ENCODE peak calls at places on chromosomes 1 and 21, in five cellular contexts. V, B, O, S and N are unnamed samples.

GRCh38 chr21:33402011-33402979 is 918 bp upstream of the IFNGR2 start:
- DNase-seq in V (peak), B (peak), O (peak), S (peak), N (peak)

GRCh38 chr1:36203554-36204346 is 20.5 kb upstream of the THRAP3 start:
- DNase-seq in V (peak), B (no peak), O (peak), S (peak), N (no peak)

GRCh38 chr21:31905444-31906400 is 32.9 kb downstream of the HUNK start:
- DNase-seq in V (no peak), B (no peak), O (peak), S (no peak), N (no peak)

GRCh38 chr21:38813143-38813542 is 7.4 kb downstream of the ETS2 start:
- DNase-seq in V (peak), B (no peak), O (no peak), S (no peak), N (no peak)

GRCh38 chr1:12052997-12053686 is 10.0 kb upstream of the TNFRSF8 start:
- DNase-seq in V (no peak), B (no peak), O (no peak), S (no peak), N (no peak)

GRCh38 chr1:193143285-193143684 is 21.5 kb downstream of the CDC73 start:
- DNase-seq in V (no peak), B (no peak), O (peak), S (peak), N (no peak)

GRCh38 chr1:61518670-61519400 is 206.1 kb downstream of the TM2D1 start:
- DNase-seq in V (no peak), B (no peak), O (no peak), S (no peak), N (no peak)

GRCh38 chr1:155978973-155979429 is 654 bp upstream of the ARHGEF2 start:
- DNase-seq in V (no peak), B (no peak), O (peak), S (peak), N (peak)

GRCh38 chr1:232629250-232630046 is 485 bp downstream of the SIPA1L2 start:
- DNase-seq in V (peak), B (no peak), O (no peak), S (peak), N (peak)

GRCh38 chr1:85550784-85551516 is 29.6 kb upstream of the CCN1 start:
- DNase-seq in V (no peak), B (no peak), O (peak), S (peak), N (no peak)

GRCh38 chr1:39960461-39960958 is 5.6 kb downstream of the MFSD2A start:
- DNase-seq in V (no peak), B (no peak), O (no peak), S (no peak), N (no peak)

GRCh38 chr1:224929335-224930237 is at the start of gene DNAH14:
- DNase-seq in V (peak), B (peak), O (peak), S (peak), N (peak)

GRCh38 chr1:209364716-209365115 is 218.8 kb upstream of the CAMK1G start:
- DNase-seq in V (no peak), B (no peak), O (no peak), S (no peak), N (peak)

GRCh38 chr1:233998926-233999325 is 94.5 kb downstream of the SLC35F3 start:
- DNase-seq in V (no peak), B (no peak), O (no peak), S (no peak), N (no peak)

GRCh38 chr1:151720974-151721787 is at the start of gene RIIAD1:
- DNase-seq in V (peak), B (peak), O (no peak), S (peak), N (no peak)

GRCh38 chr1:205535866-205536758 is 31.6 kb downstream of the CDK18 start:
- DNase-seq in V (peak), B (no peak), O (no peak), S (no peak), N (no peak)

GRCh38 chr1:62241357-62242131 is 46.9 kb downstream of the L1TD1 start:
- DNase-seq in V (no peak), B (no peak), O (no peak), S (peak), N (no peak)

GRCh38 chr1:183883629-183884028 is 78.7 kb downstream of the RGL1 start:
- DNase-seq in V (no peak), B (no peak), O (no peak), S (no peak), N (no peak)

GRCh38 chr21:27475363-27475955 is 508.6 kb upstream of the ADAMTS5 start:
- DNase-seq in V (no peak), B (no peak), O (no peak), S (peak), N (no peak)

GRCh38 chr1:79193211-79194079 is 186.9 kb upstream of the ADGRL4 start:
- DNase-seq in V (peak), B (peak), O (peak), S (peak), N (peak)

GRCh38 chr21:38787461-38788274 is 18.1 kb upstream of the ETS2 start:
- DNase-seq in V (peak), B (no peak), O (peak), S (peak), N (peak)

GRCh38 chr1:41314781-41315481 is 46.3 kb upstream of the FOXO6 start:
- DNase-seq in V (no peak), B (no peak), O (peak), S (peak), N (no peak)

GRCh38 chr21:46056450-46056903 is 41.4 kb upstream of the COL6A2 start:
- DNase-seq in V (peak), B (no peak), O (peak), S (peak), N (no peak)

GRCh38 chr1:235918481-235918880 is 51.8 kb upstream of the LYST start:
- DNase-seq in V (no peak), B (no peak), O (no peak), S (no peak), N (no peak)
- H3K27ac ChIP-seq in V (no peak), B (no peak), O (no peak), S (no peak), N (no peak)

DNA sequence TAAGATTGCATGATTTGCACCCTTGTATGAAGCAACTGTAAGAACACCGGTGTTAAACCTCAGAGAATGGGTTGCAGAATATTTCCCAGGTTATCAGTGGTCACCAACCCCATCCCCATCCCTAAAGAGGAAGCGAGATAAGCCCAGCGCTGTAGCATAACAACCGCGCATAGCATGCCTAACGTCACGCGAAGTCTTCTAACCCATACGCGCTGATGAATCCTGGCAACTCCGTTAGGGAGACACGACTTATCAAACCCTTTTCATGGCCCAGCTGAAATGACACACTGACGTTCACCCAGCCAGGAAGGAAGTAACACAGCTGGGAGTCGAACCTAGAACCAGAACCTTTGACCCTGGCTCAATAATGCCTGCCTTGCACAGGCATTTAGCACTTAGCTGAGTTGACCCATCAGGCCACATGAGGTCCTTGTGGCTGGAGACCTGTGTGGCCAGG is 24.2 kb downstream of the TMEM51 start:
- DNase-seq in V (no peak), B (no peak), O (no peak), S (no peak), N (no peak)
- H2AK5ac ChIP-seq in V (no peak), B (no peak), O (peak), S (peak), N (no peak)

GRCh38 chr1:51990478-51990965 is at the start of gene RAB3B:
- DNase-seq in V (peak), B (peak), O (peak), S (peak), N (peak)
- H3K9ac ChIP-seq in V (peak), B (peak), O (peak), S (no peak), N (no peak)

GRCh38 chr1:201713093-201713810 is 115.7 kb upstream of the IPO9 start:
- DNase-seq in V (no peak), B (no peak), O (peak), S (peak), N (peak)
- H3K27ac ChIP-seq in V (no peak), B (no peak), O (peak), S (peak), N (peak)

GRCh38 chr1:115649964-115650363 is 8.2 kb downstream of the VANGL1 start:
- DNase-seq in V (peak), B (peak), O (no peak), S (peak), N (no peak)

GRCh38 chr1:115652236-115652788 is 10.5 kb downstream of the VANGL1 start:
- DNase-seq in V (no peak), B (no peak), O (no peak), S (no peak), N (no peak)

GRCh38 chr1:115648717-115649691 is 7.2 kb downstream of the VANGL1 start:
- DNase-seq in V (peak), B (no peak), O (no peak), S (peak), N (no peak)

GRCh38 chr1:115650961-115651360 is 9.2 kb downstream of the VANGL1 start:
- DNase-seq in V (no peak), B (no peak), O (no peak), S (no peak), N (no peak)

GRCh38 chr1:115651391-115651790 is 9.6 kb downstream of the VANGL1 start:
- DNase-seq in V (no peak), B (no peak), O (no peak), S (no peak), N (no peak)
- H2AK5ac ChIP-seq in V (no peak), B (no peak), O (no peak), S (no peak), N (no peak)

DNA sequence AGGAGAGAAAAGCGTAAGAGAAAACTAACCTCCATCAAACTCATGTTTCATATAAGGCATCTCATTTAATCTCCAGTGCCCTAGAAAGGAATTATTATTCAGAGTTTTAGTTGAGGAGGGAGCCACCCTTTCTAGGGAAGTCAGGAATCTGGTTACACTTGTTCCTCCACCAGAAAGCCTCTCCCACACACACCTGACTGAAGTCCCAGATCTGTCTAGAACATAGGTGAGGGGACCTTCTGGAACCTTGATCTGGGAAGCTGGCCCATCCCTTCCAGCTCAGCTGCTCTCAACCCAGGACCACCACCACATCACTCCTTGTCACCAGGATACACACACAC is 1.9 kb upstream of the DENND2D start:
- DNase-seq in V (no peak), B (no peak), O (no peak), S (no peak), N (peak)
- H3K9ac ChIP-seq in V (no peak), B (no peak), O (no peak), S (no peak), N (no peak)